ENCODE peak calls at places on chromosomes 7 and 10, in four cellular contexts. I is astrocyte of the spinal cord, R is ovary, X is epithelial cell of esophagus. Y is an unnamed sample.

GRCh38 chr10:70602665-70603438 is at the start of gene PRF1:
- DNase-seq in I (no peak), R (no peak), X (no peak), Y (peak)

GRCh38 chr10:69004821-69005220 is 16.2 kb downstream of the KIFBP start:
- DNase-seq in I (peak), R (no peak), X (peak), Y (no peak)

GRCh38 chr7:94003446-94004023 is 620 bp downstream of the BET1 start:
- DNase-seq in I (no peak), R (no peak), X (peak), Y (no peak)

GRCh38 chr7:12888727-12889126 is 201.3 kb downstream of the ARL4A start:
- DNase-seq in I (peak), R (no peak), X (no peak), Y (no peak)

GRCh38 chr7:18257711-18258110 is 230.1 kb upstream of the PRPS1L1 start:
- DNase-seq in I (no peak), R (no peak), X (peak), Y (no peak)

GRCh38 chr10:79067241-79068202 is 1.2 kb upstream of the ZMIZ1 start:
- DNase-seq in I (peak), R (peak), X (peak), Y (no peak)

GRCh38 chr7:157441023-157441399 is 104.2 kb downstream of the DNAJB6 start:
- DNase-seq in I (no peak), R (no peak), X (no peak), Y (no peak)

GRCh38 chr10:13425397-13425796 is 77.3 kb upstream of the SEPHS1 start:
- DNase-seq in I (no peak), R (no peak), X (no peak), Y (no peak)

GRCh38 chr10:87864497-87865059 is 1.2 kb downstream of the PTEN start:
- DNase-seq in I (peak), R (no peak), X (no peak), Y (no peak)

GRCh38 chr10:61313460-61313859 is 139.7 kb downstream of the TMEM26 start:
- DNase-seq in I (peak), R (no peak), X (no peak), Y (no peak)

GRCh38 chr7:46450871-46451270 is 529.8 kb upstream of the IGFBP3 start:
- DNase-seq in I (peak), R (no peak), X (no peak), Y (no peak)

GRCh38 chr10:74888947-74889661 is 62.7 kb downstream of the KAT6B start:
- DNase-seq in I (no peak), R (no peak), X (peak), Y (no peak)

GRCh38 chr7:83472376-83472775 is 176.6 kb downstream of the SEMA3E start:
- DNase-seq in I (no peak), R (no peak), X (no peak), Y (no peak)

Y was measured in vagina.